ENCODE peak calls at places on chromosomes 3 and 15, in seven cellular contexts. J, E, X, H, Z, Y and K are unnamed samples.

GRCh38 chr15:26394801-26395200 is 378.1 kb downstream of the GABRB3 start:
- DNase-seq in H (no peak), X (no peak), J (no peak), E (no peak), Z (no peak), Y (no peak), K (no peak)

GRCh38 chr3:192892981-192893827 is 24.5 kb downstream of the MB21D2 start:
- DNase-seq in E (no peak), Z (no peak), J (no peak), X (no peak), H (peak), Y (peak), K (no peak)

GRCh38 chr15:63407612-63408011 is 26.0 kb upstream of the CA12 start:
- DNase-seq in X (no peak), E (no peak), Y (no peak), Z (peak), H (no peak), J (no peak), K (no peak)

GRCh38 chr15:66642514-66642913 is 59.5 kb upstream of the SMAD6 start:
- DNase-seq in Z (no peak), E (no peak), Y (no peak), H (no peak), J (no peak), X (no peak), K (no peak)

GRCh38 chr3:110881069-110881468 is 190.5 kb upstream of the NECTIN3 start:
- DNase-seq in J (peak), E (no peak), Z (peak), X (no peak), H (no peak), Y (peak), K (peak)

GRCh38 chr3:50192689-50193141 is 1.3 kb downstream of the GNAT1 start:
- DNase-seq in Y (peak), J (peak), Z (peak), E (peak), H (peak), X (peak), K (peak)

GRCh38 chr3:51381333-51381705 is 3.8 kb upstream of the MANF start:
- DNase-seq in E (no peak), J (no peak), Z (no peak), H (no peak), X (no peak), Y (no peak), K (no peak)

GRCh38 chr15:23035964-23036566 is 3.3 kb downstream of the TUBGCP5 start:
- DNase-seq in Y (peak), Z (peak), E (peak), X (no peak), H (no peak), J (peak), K (peak)

GRCh38 chr3:134312873-134313838 is 61.1 kb downstream of the AMOTL2 start:
- DNase-seq in Y (no peak), X (no peak), J (peak), E (peak), H (no peak), Z (no peak), K (no peak)

DNA sequence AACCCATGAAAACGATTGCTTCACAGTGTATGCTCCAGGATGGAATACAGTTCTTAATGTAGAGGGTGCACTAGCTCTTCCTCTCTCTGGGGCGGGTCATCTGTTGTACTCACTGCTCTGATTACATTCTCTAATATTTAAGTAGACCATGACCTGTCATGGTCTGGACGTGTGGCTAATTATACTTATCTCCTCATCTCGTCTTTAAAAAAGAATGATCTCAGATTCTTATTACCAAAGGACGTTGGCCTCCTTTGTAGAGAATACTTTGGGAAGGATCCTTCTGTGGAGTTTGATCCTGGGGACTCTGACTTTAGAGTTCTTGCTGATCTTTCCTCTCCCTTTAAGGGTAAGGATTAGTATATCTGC is 48.4 kb upstream of the TRAK1 start:
- DNase-seq in X (no peak), Z (peak), H (no peak), E (no peak), J (no peak), Y (no peak), K (no peak)
- H3K9ac ChIP-seq in X (peak), Z (peak), H (no peak), E (no peak), J (peak), Y (peak), K (peak)

DNA sequence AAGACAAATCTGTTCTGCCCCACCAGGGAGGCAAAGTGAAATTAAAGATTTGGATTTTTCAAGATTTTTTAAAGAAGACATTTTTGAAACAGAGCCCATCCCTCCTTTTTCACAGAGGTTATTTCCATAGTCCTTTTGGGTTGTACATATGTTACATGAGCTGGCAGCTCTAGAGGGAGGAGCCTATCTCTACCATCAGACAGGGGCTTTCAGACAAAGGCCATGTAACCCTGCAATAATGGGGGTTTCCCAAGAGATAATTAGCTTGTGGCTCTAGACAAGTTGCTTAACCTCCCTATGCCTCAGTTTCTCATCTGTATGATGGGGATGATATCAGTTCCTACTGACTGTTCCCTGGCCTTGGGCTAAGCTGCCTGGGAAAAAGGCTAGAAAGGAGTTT is 8.0 kb upstream of the TBC1D21 start:
- DNase-seq in H (no peak), Y (no peak), J (no peak), E (no peak), X (no peak), Z (no peak), K (no peak)
- H3K4me3 ChIP-seq in H (no peak), Y (no peak), J (no peak), E (no peak), X (no peak), Z (no peak), K (no peak)

DNA sequence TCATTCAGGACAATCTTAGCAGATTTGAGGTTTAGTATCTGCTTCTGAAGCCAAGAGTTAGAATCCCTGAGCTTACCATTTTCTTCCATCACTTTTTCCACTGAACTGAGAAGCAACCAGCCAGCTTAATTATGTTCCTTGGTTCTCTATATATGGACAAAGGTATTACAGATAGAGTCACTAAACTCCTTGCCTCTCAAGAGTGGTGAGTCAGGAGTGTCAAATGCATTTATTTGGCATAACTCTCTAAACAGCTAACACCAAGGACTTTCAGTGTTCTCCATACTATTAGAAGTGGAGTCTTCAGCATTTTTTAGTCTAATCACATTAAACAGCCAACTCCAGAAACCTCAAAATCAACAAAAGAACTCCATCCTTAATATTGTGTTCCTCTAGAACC is 239.3 kb downstream of the ALCAM start:
- DNase-seq in E (no peak), J (no peak), X (no peak), H (no peak), Y (no peak), Z (no peak), K (no peak)
- TF ChIP-seq YY1 in E (no peak), J (no peak), X (no peak), H (no peak), Y (no peak), Z (no peak), K (no peak)

DNA sequence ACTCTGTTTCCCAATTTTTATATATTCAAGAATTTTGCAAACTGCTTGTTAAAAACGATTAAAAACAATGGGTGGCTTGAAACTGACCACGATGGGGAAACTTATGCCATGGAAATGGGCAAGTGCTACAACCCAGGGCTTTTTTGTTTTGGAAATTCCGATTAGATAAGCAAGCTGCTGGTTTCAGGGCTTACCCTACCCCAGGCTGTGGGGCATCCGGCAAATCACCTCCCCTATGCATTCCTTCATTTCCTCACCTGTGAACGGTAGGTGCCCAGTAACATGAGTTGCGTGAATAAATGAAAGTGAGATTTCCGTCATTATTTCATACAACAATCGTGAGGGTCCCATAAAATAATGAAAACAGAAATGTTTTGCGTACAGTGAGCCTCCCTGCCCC is 34.3 kb downstream of the ST6GAL1 start:
- DNase-seq in H (no peak), Y (no peak), X (no peak), J (no peak), Z (no peak), E (no peak), K (no peak)
- H3K9ac ChIP-seq in H (no peak), Y (no peak), X (no peak), J (no peak), Z (no peak), E (no peak), K (no peak)

DNA sequence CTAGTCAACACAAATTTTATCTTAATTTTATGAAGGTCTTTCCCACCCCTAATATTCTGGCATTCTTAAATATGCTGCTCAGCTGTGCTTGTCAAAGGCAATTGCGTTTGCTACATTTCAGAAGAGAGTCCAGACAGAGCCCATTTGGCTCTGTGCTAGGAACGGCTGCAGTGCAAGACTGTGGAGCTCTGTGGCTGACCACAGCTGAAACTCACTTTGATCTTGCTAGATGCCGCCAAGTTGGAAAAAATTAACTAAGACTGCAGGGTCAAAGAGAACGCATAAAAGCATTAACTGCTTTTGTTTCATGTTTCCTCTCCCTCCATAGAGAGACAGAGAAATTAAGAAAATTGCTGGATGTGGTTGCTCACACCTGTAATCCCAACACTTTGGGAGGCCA is 7.6 kb upstream of the PPP1R2 start:
- DNase-seq in H (no peak), Y (no peak), X (no peak), J (peak), Z (no peak), E (no peak), K (no peak)
- H3K4me3 ChIP-seq in H (no peak), Y (no peak), X (no peak), J (no peak), Z (no peak), E (no peak), K (no peak)

GRCh38 chr15:25391971-25392733 is 46.7 kb downstream of the UBE3A start:
- DNase-seq in J (no peak), X (no peak), Y (no peak), H (no peak), Z (no peak), E (no peak), K (no peak)
- TF ChIP-seq YY1 in J (no peak), X (no peak), Y (no peak), H (no peak), Z (no peak), E (no peak), K (no peak)

GRCh38 chr3:71304684-71305083 is 278.8 kb downstream of the FOXP1 start:
- DNase-seq in E (no peak), H (no peak), Z (no peak), Y (no peak), J (peak), X (no peak), K (no peak)
- H3K9ac ChIP-seq in E (no peak), H (no peak), Z (no peak), Y (no peak), J (peak), X (peak), K (peak)